ENCODE peak calls at places on chromosomes 6 and 20, in nine cellular contexts. W, P, F, Y, J, M, X, O and E are unnamed samples.

GRCh38 chr6:149147939-149148718 is 169.4 kb upstream of the TAB2 start:
- DNase-seq in W (no peak), P (no peak), F (no peak), Y (no peak), J (no peak), M (no peak), X (no peak), O (no peak), E (no peak)

GRCh38 chr6:134047673-134048072 is 4.8 kb downstream of the SLC2A12 start:
- DNase-seq in W (no peak), P (peak; percentile 63), F (no peak), Y (no peak), J (peak; percentile 45), M (no peak), X (no peak), O (no peak), E (no peak)

GRCh38 chr20:57387945-57388351 is 3.2 kb upstream of the RBM38 start:
- DNase-seq in W (no peak), P (no peak), F (no peak), Y (no peak), J (no peak), M (no peak), X (no peak), O (no peak), E (no peak)

GRCh38 chr6:100677240-100677639 is 203.9 kb downstream of the ASCC3 start:
- DNase-seq in W (no peak), P (no peak), F (no peak), Y (no peak), J (no peak), M (no peak), X (no peak), O (no peak), E (no peak)

GRCh38 chr6:152975204-152975915 is 7.5 kb downstream of the FBXO5 start:
- DNase-seq in W (no peak), P (no peak), F (no peak), Y (no peak), J (no peak), M (no peak), X (no peak), O (no peak), E (no peak)

GRCh38 chr20:52524865-52525264 is 333.3 kb upstream of the ZFP64 start:
- DNase-seq in W (no peak), P (no peak), F (no peak), Y (no peak), J (no peak), M (no peak), X (no peak), O (no peak), E (no peak)

GRCh38 chr6:54716869-54717268 is 129.7 kb upstream of the FAM83B start:
- DNase-seq in W (no peak), P (no peak), F (no peak), Y (peak; percentile 12), J (no peak), M (no peak), X (no peak), O (no peak), E (no peak)

GRCh38 chr6:3568396-3569082 is 111.7 kb upstream of the SLC22A23 start:
- DNase-seq in W (no peak), P (no peak), F (no peak), Y (peak; percentile 28), J (no peak), M (no peak), X (peak; percentile 22), O (no peak), E (no peak)

GRCh38 chr6:14706378-14706929 is 539.4 kb upstream of the JARID2 start:
- DNase-seq in W (no peak), P (peak; percentile 73), F (peak; percentile 64), Y (peak; percentile 97), J (no peak), M (peak; percentile 95), X (peak; percentile 30), O (no peak), E (no peak)

GRCh38 chr20:32752458-32753250 is 9.4 kb upstream of the COMMD7 start:
- DNase-seq in W (no peak), P (no peak), F (no peak), Y (peak; percentile 54), J (no peak), M (peak; percentile 58), X (no peak), O (no peak), E (no peak)

GRCh38 chr20:11170565-11170964 is 496.8 kb upstream of the JAG1 start:
- DNase-seq in W (no peak), P (no peak), F (no peak), Y (peak; percentile 68), J (no peak), M (no peak), X (no peak), O (no peak), E (no peak)

GRCh38 chr6:89830385-89830809 is 717 bp downstream of the CASP8AP2 start:
- DNase-seq in W (no peak), P (no peak), F (no peak), Y (no peak), J (no peak), M (no peak), X (no peak), O (no peak), E (no peak)

GRCh38 chr6:5146396-5146795 is 61.3 kb downstream of the PPP1R3G start:
- DNase-seq in W (no peak), P (no peak), F (no peak), Y (no peak), J (no peak), M (no peak), X (no peak), O (no peak), E (no peak)

GRCh38 chr6:96468281-96468680 is 53.3 kb upstream of the UFL1 start:
- DNase-seq in W (no peak), P (no peak), F (no peak), Y (no peak), J (no peak), M (no peak), X (no peak), O (no peak), E (no peak)

GRCh38 chr6:96470296-96470695 is 51.3 kb upstream of the UFL1 start:
- DNase-seq in W (no peak), P (no peak), F (no peak), Y (no peak), J (no peak), M (no peak), X (no peak), O (no peak), E (no peak)

GRCh38 chr6:96469312-96469711 is 52.3 kb upstream of the UFL1 start:
- DNase-seq in W (no peak), P (no peak), F (no peak), Y (no peak), J (no peak), M (no peak), X (no peak), O (no peak), E (no peak)

GRCh38 chr6:96467814-96468213 is 53.8 kb upstream of the UFL1 start:
- DNase-seq in W (no peak), P (no peak), F (no peak), Y (no peak), J (no peak), M (no peak), X (no peak), O (no peak), E (no peak)

GRCh38 chr6:96468681-96469224 is 52.9 kb upstream of the UFL1 start:
- DNase-seq in W (no peak), P (no peak), F (no peak), Y (peak; percentile 1), J (no peak), M (no peak), X (no peak), O (no peak), E (no peak)
- TF ChIP-seq CTCF in W (peak; percentile 34), P (no peak), F (no peak), Y (no peak), J (no peak), M (peak; percentile 45), X (peak; percentile 52), O (peak; percentile 55), E (no peak)

GRCh38 chr6:26490576-26490964 is 9.5 kb upstream of the BTN1A1 start:
- DNase-seq in W (no peak), P (no peak), F (no peak), Y (no peak), J (no peak), M (no peak), X (no peak), O (no peak), E (no peak)
- TF ChIP-seq CTCF in W (no peak), P (no peak), F (no peak), Y (no peak), J (no peak), M (no peak), X (no peak), O (no peak), E (no peak)

DNA sequence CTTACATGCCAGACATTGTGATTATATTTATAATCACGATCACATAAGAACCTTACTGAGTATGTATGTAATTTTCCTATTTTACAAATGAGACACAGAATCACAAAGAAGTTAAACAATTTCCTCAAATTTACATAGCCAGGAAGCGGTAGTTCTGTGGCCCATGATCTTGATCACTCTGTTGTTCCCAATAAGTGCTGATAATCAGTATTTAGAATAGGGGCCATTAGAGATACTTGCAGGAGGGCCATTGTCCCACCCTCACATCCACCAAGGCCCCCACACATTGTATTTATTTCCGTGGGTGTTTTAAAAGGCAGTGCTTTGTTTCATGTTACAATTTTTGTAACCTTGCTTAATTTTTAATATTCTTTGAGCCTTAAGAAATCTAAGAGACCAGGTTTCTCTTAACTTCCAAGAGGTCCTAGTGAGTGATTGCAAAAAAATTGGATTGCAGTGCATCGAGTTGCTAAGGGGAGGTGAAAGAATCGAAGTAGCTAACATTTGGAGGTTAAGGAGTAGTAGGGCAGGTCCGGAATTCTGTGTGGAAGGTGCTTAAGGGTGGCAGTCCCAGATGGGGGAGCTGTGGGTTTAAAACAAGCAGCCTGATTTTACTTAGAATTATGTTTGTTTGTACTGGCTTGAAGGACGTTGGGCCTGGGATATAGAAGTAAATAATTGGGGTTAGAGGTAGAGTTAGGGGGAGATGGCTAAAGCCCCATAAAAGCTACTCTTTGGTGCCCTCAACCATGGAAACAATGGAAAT is 339.4 kb downstream of the CDKAL1 start:
- DNase-seq in W (no peak), P (no peak), F (no peak), Y (peak; percentile 50), J (no peak), M (no peak), X (no peak), O (peak; percentile 50), E (peak; percentile 58)
- TF ChIP-seq CTCF in W (peak; percentile 23), P (no peak), F (no peak), Y (no peak), J (no peak), M (peak; percentile 42), X (peak; percentile 17), O (peak; percentile 55), E (peak; percentile 25)

DNA sequence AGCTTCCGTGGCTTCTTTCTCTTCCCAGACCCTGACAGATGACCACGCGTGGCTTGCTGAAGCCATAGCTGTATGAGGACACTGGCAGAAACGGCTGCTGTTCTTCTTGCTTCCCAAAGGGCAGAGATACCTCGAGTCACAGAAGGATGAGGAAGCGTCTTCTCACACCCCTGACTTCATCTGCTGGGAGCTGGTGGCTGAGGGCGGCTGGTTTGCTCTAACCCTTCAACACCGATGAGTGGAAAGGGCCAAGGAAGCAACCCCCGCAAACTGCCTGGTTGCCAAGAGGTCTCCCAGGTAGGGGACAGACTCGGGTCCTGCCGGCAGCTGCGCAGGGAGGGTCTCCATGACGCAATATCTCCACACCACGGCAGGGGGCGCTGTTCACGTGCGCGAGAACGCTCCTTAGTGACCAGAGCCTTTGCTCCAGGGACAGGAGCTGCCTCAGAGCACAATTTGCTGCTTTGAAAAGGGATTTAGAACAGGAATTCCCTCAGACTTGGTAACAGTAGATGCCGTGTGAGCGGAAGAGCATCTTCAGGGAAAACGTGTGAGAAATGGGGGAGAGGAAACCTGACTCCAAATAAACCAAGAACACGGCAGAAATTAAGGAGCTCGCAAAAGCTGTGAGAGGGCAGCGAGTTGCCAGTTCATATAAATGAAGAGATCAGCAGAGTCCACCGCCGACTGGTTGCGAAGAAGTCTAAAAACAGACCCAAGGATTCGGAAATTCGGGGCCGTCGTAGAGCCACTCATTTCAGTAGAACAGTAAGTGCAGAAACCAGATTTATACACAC is 80.2 kb downstream of the ERMARD start:
- DNase-seq in W (no peak), P (peak; percentile 91), F (no peak), Y (peak; percentile 73), J (peak; percentile 88), M (no peak), X (peak; percentile 83), O (peak; percentile 93), E (peak; percentile 78)
- TF ChIP-seq CTCF in W (peak; percentile 95), P (peak; percentile 92), F (peak; percentile 87), Y (peak; percentile 87), J (peak; percentile 96), M (peak; percentile 95), X (peak; percentile 90), O (peak; percentile 95), E (peak; percentile 71)